ENCODE peak calls at places on chromosome 5, in seven cellular contexts. N is body of pancreas; K is non-pigmented ciliary epithelial cell; E is CD4-positive, alpha-beta memory T cell; D is left cardiac atrium; U is GM23248; W is CD8-positive, alpha-beta T cell. V is an unnamed sample.

GRCh38 chr5:101653996-101654395 is 642.1 kb downstream of the SLCO4C1 start:
- DNase-seq in N (no peak), K (no peak), E (no peak), D (no peak), U (no peak), W (no peak), V (no peak)

GRCh38 chr5:13866792-13867191 is 77.7 kb downstream of the DNAH5 start:
- DNase-seq in N (no peak), K (no peak), E (no peak), D (no peak), U (peak), W (no peak), V (no peak)

GRCh38 chr5:133739381-133739780 is 127.0 kb upstream of the FSTL4 start:
- DNase-seq in N (no peak), K (no peak), E (no peak), D (no peak), U (no peak), W (no peak), V (no peak)

GRCh38 chr5:176388341-176389113 is at the start of the genes HIGD2A and NOP16:
- DNase-seq in N (peak), K (peak), E (peak), D (peak), U (peak), W (peak), V (peak)

GRCh38 chr5:76270214-76270613 is 132.9 kb upstream of the IQGAP2 start:
- DNase-seq in N (no peak), K (no peak), E (no peak), D (no peak), U (peak), W (no peak), V (no peak)

GRCh38 chr5:36457511-36458260 is 148.7 kb upstream of the SLC1A3 start:
- DNase-seq in N (no peak), K (no peak), E (no peak), D (no peak), U (no peak), W (no peak), V (no peak)

GRCh38 chr5:105504-106080 is 13.6 kb downstream of the PLEKHG4B start:
- DNase-seq in N (no peak), K (no peak), E (no peak), D (no peak), U (no peak), W (no peak), V (no peak)

GRCh38 chr5:10364186-10364689 is 10.7 kb downstream of the MARCHF6 start:
- DNase-seq in N (no peak), K (no peak), E (no peak), D (no peak), U (no peak), W (no peak), V (no peak)

GRCh38 chr5:179836225-179837019 is 15.7 kb downstream of the SQSTM1 start:
- DNase-seq in N (no peak), K (no peak), E (peak), D (no peak), U (peak), W (peak), V (no peak)

GRCh38 chr5:158590936-158591863 is 508.5 kb downstream of the EBF1 start:
- DNase-seq in N (no peak), K (no peak), E (no peak), D (peak), U (peak), W (no peak), V (peak)

GRCh38 chr5:85293139-85293785 is 908.6 kb upstream of the EDIL3 start:
- DNase-seq in N (peak), K (no peak), E (no peak), D (no peak), U (no peak), W (no peak), V (no peak)

GRCh38 chr5:109365653-109366052 is 44.1 kb downstream of the PJA2 start:
- DNase-seq in N (no peak), K (no peak), E (no peak), D (no peak), U (peak), W (no peak), V (no peak)

GRCh38 chr5:141514330-141515111 is 25.6 kb downstream of the PCDHGC5 start:
- DNase-seq in N (no peak), K (no peak), E (no peak), D (no peak), U (peak), W (no peak), V (no peak)

GRCh38 chr5:172690258-172691075 is 49.4 kb downstream of the NEURL1B start:
- DNase-seq in N (no peak), K (no peak), E (no peak), D (no peak), U (no peak), W (no peak), V (peak)

GRCh38 chr5:43020294-43020711 is 19.8 kb downstream of the ANXA2R start:
- DNase-seq in N (no peak), K (no peak), E (no peak), D (no peak), U (no peak), W (no peak), V (no peak)

GRCh38 chr5:72183231-72183630 is 76.0 kb downstream of the MAP1B start:
- DNase-seq in N (no peak), K (no peak), E (no peak), D (no peak), U (no peak), W (no peak), V (no peak)

GRCh38 chr5:119397518-119398380 is 41.9 kb downstream of the TNFAIP8 start:
- DNase-seq in N (no peak), K (no peak), E (no peak), D (no peak), U (peak), W (no peak), V (no peak)

GRCh38 chr5:156332245-156332644 is 5.3 kb downstream of the SGCD start:
- DNase-seq in N (no peak), K (no peak), E (no peak), D (no peak), U (no peak), W (no peak), V (no peak)

GRCh38 chr5:81965510-81965909 is 6.3 kb upstream of the ATG10 start:
- DNase-seq in N (no peak), K (no peak), E (no peak), D (no peak), U (peak), W (no peak), V (no peak)

GRCh38 chr5:52177193-52177592 is 610.5 kb upstream of the ITGA1 start:
- DNase-seq in N (no peak), K (no peak), E (no peak), D (no peak), U (no peak), W (no peak), V (no peak)

GRCh38 chr5:172342907-172343306 is 59.3 kb upstream of the UBTD2 start:
- DNase-seq in N (no peak), K (no peak), E (no peak), D (no peak), U (no peak), W (no peak), V (no peak)

GRCh38 chr5:157358871-157359270 is 92.9 kb downstream of the CYFIP2 start:
- DNase-seq in N (no peak), K (no peak), E (no peak), D (no peak), U (no peak), W (no peak), V (no peak)

GRCh38 chr5:145203193-145203592 is 631.9 kb downstream of the PRELID2 start:
- DNase-seq in N (no peak), K (no peak), E (no peak), D (no peak), U (peak), W (no peak), V (no peak)

GRCh38 chr5:126503602-126504104 is 80.4 kb downstream of the GRAMD2B start:
- DNase-seq in N (no peak), K (no peak), E (peak), D (peak), U (peak), W (no peak), V (no peak)

GRCh38 chr5:139689631-139690384 is 41.7 kb downstream of the CXXC5 start:
- DNase-seq in N (peak), K (no peak), E (no peak), D (no peak), U (peak), W (no peak), V (no peak)

GRCh38 chr5:120942551-120942950 is 478.5 kb downstream of the PRR16 start:
- DNase-seq in N (no peak), K (no peak), E (no peak), D (no peak), U (peak), W (no peak), V (no peak)

GRCh38 chr5:143226872-143227271 is 176.6 kb downstream of the NR3C1 start:
- DNase-seq in N (no peak), K (no peak), E (no peak), D (no peak), U (no peak), W (no peak), V (no peak)

GRCh38 chr5:172052454-172053236 is 46.2 kb upstream of the FBXW11 start:
- DNase-seq in N (no peak), K (peak), E (no peak), D (peak), U (peak), W (no peak), V (no peak)

GRCh38 chr5:104179057-104179456 is 616.5 kb upstream of the NUDT12 start:
- DNase-seq in N (peak), K (no peak), E (no peak), D (peak), U (peak), W (no peak), V (no peak)

GRCh38 chr5:66967102-66967501 is 229.5 kb downstream of the CD180 start:
- DNase-seq in N (no peak), K (no peak), E (no peak), D (no peak), U (peak), W (no peak), V (no peak)

GRCh38 chr5:139105621-139106071 is 92.5 kb downstream of the SIL1 start:
- DNase-seq in N (no peak), K (no peak), E (no peak), D (no peak), U (peak), W (no peak), V (no peak)

GRCh38 chr5:5313081-5313736 is 109.3 kb upstream of the ICE1 start:
- DNase-seq in N (no peak), K (peak), E (no peak), D (no peak), U (peak), W (no peak), V (no peak)

GRCh38 chr5:160787247-160787646 is 64.8 kb downstream of the ATP10B start:
- DNase-seq in N (peak), K (no peak), E (no peak), D (no peak), U (peak), W (no peak), V (no peak)

GRCh38 chr5:150122158-150122510 is 33.5 kb downstream of the PDGFRB start:
- DNase-seq in N (no peak), K (no peak), E (no peak), D (no peak), U (peak), W (no peak), V (peak)

GRCh38 chr5:96432245-96433065 is 593 bp downstream of the PCSK1 start:
- DNase-seq in N (no peak), K (no peak), E (no peak), D (peak), U (peak), W (no peak), V (no peak)

GRCh38 chr5:112146323-112146848 is 272.7 kb downstream of the EPB41L4A start:
- DNase-seq in N (no peak), K (peak), E (no peak), D (no peak), U (peak), W (no peak), V (no peak)

GRCh38 chr5:62607615-62608014 is 29.0 kb downstream of the LRRC70 start:
- DNase-seq in N (no peak), K (no peak), E (no peak), D (no peak), U (no peak), W (no peak), V (no peak)